ENCODE peak calls at places on chromosome 22, in six cellular contexts. K is HepG2, L is prostate gland, Y is adrenal gland, A is tibial nerve, T is uterus. R is an unnamed sample.

GRCh38 chr22:43109921-43110443 is 568 bp upstream of the BIK start:
- DNase-seq in L (no peak), T (no peak), K (no peak), A (no peak), Y (no peak), R (no peak)

GRCh38 chr22:22061085-22062077 is 78.8 kb upstream of the TOP3B start:
- DNase-seq in Y (no peak), K (peak; percentile 83), A (no peak), L (no peak), T (peak; percentile 77), R (no peak)

GRCh38 chr22:33002035-33002434 is 56.1 kb downstream of the SYN3 start:
- DNase-seq in K (no peak), A (no peak), Y (no peak), L (no peak), T (no peak), R (no peak)

GRCh38 chr22:31753005-31753633 is 700 bp upstream of the DEPDC5 start:
- DNase-seq in K (peak; percentile 87), Y (peak; percentile 82), A (no peak), T (peak; percentile 28), L (peak; percentile 6), R (peak; percentile 57)

GRCh38 chr22:47090591-47091240 is 328.3 kb downstream of the TBC1D22A start:
- DNase-seq in T (peak; percentile 44), Y (peak; percentile 64), A (no peak), K (no peak), L (no peak), R (no peak)

GRCh38 chr22:17120281-17120680 is 879 bp downstream of the TMEM121B start:
- DNase-seq in A (no peak), Y (no peak), L (peak; percentile 55), T (no peak), K (no peak), R (peak; percentile 55)

GRCh38 chr22:22871536-22872278 is 15.9 kb upstream of the IGLL5 start:
- DNase-seq in Y (peak; percentile 4), K (no peak), T (no peak), A (no peak), L (no peak), R (no peak)

GRCh38 chr22:29166180-29166579 is 39.5 kb upstream of the EMID1 start:
- DNase-seq in T (no peak), L (no peak), Y (no peak), K (no peak), A (no peak), R (no peak)

GRCh38 chr22:50276143-50276542 is 6.0 kb upstream of the MAPK11 start:
- DNase-seq in A (no peak), L (peak; percentile 57), K (peak; percentile 16), T (no peak), Y (peak; percentile 79), R (peak; percentile 93)

GRCh38 chr22:31883989-31884388 is 60.3 kb upstream of the YWHAH start:
- DNase-seq in K (no peak), A (no peak), L (no peak), Y (no peak), T (no peak), R (no peak)

GRCh38 chr22:44697423-44698179 is 4.4 kb upstream of the PRR5 start:
- DNase-seq in Y (peak; percentile 87), L (peak; percentile 70), A (peak; percentile 69), K (peak; percentile 45), T (peak; percentile 76), R (peak; percentile 93)

GRCh38 chr22:47162865-47163264 is 400.4 kb downstream of the TBC1D22A start:
- DNase-seq in Y (peak; percentile 41), T (peak; percentile 9), L (no peak), K (no peak), A (peak; percentile 3), R (peak; percentile 30)

DNA sequence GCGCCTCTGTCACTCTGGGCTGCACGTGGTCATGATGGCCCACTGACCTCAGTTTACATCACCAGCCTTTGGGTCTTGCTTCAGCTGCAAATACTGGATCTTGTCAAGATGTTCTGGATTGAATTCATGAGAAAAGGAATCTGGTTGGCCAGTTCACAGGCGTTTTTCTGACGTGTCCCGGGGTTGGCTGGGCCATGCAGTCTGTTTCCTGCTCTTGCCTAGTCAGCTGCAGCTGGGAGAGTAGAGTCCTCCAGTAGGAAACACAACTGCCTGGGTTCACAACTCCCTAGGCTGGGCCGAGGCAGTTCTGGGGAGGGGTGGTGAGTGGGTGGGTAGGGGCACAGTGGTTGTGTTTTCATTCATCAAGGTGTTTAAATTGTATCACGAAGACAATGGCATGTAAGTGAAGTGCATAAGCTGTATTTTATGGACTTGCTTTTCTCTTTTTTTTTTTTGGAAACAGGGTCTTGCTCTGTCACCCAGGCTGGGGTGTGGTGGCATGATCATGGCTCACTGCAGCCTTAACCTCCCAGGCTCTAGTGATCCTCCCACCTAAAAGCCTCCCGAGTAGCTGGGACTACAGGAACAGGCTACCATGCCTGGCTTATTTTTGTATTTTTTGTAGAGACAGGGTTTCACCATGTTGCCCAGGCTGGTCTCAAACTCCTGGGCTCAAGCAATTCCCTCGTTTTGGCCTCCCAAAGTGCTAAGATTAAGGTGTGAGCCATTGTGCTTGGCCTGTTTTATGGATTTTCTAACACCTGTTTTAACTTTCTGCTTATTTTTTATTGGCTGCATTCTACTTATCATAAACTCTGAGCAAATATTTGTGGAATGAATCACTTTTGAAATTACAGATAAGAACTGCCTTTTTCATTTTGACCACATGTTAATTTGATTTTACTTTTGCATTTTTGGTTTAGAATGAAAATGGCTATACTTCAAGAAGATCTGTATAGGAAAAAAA is 54.0 kb upstream of the PITPNB start:
- DNase-seq in T (no peak), A (no peak), L (no peak), Y (no peak), K (no peak), R (no peak)
- H3K27ac ChIP-seq in T (no peak overlapping the region), A (no peak overlapping the region), L (no peak overlapping the region), Y (peak overlapping the region; percentile 41), K (no peak overlapping the region), R (no peak overlapping the region)

GRCh38 chr22:20192972-20193760 is 42.3 kb upstream of the CCDC188 start:
- DNase-seq in Y (no peak), L (no peak), A (no peak), T (no peak), K (no peak), R (no peak)
- TF ChIP-seq CTCF in Y (no peak), L (no peak), A (no peak), T (no peak), K (no peak), R (no peak)

GRCh38 chr22:38176170-38176741 is 5.4 kb downstream of the PLA2G6 start:
- DNase-seq in A (peak; percentile 43), K (no peak), Y (peak; percentile 92), T (peak; percentile 77), L (peak; percentile 73), R (no peak)
- TF ChIP-seq POLR2A in A (no peak), K (no peak), Y (no peak), T (no peak), L (no peak), R (no peak)

GRCh38 chr22:36445158-36445668 is 36.2 kb downstream of the TXN2 start:
- DNase-seq in L (no peak), Y (peak; percentile 72), T (peak; percentile 68), A (no peak), K (peak; percentile 47), R (no peak)
- H3K27ac ChIP-seq in L (peak overlapping the region; percentile 49), Y (no peak overlapping the region), T (peak overlapping the region; percentile 56), A (peak overlapping the region; percentile 0), K (no peak overlapping the region), R (peak overlapping the region; percentile 47)

GRCh38 chr22:24146190-24146616 is 35.1 kb upstream of the SUSD2 start:
- DNase-seq in L (peak; percentile 34), K (peak; percentile 80), Y (no peak), A (no peak), T (peak; percentile 66), R (peak; percentile 90)
- TF ChIP-seq CTCF in L (no peak), K (peak; percentile 38), Y (no peak), A (no peak), T (no peak), R (peak; percentile 17)

DNA sequence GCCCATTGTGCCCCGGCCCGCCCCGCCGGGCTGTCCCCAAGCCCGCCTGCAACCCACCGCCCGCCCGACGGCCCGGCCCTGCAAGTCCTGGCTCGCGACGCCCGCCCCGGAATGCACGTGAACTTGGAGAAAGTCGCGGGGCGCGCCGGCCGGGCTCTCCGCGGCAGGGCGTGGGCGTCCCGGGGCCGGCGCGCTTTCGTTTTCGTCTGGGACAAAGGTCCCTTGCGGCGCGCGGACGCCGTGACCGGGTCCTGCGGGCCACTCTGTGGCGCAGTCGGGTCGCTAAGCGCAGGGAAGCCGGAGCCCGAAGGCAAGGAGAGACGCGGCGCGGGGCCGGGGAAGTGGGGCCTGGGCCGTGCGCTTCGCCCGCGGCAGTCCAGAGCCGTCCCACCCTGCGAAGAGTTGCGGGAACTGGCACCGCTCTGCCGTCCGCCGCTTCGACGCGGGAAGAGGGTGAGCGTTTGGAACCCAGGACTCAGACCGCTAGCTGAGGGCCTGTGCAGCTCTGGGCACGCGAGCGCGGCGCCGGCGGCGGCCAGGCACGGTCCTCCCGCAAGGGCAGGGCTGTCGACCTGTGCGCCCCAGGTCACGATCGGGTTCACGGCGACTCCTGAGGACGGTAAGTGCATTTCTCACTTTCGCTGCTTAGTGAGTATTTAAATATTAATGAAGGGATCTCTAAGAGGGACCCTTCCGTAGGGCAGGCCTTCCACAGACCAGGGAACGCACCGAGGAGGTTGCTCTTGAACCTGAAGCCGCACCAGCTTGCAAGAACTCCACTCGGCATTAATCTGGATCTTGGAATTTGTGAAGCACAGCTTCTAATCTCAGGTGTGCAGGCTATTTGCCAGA is 78.1 kb upstream of the PPARA start:
- DNase-seq in K (no peak), T (peak; percentile 47), Y (peak; percentile 80), L (no peak), A (peak; percentile 44), R (no peak)
- TF ChIP-seq POLR2A in K (no peak), T (no peak), Y (peak; percentile 35), L (no peak), A (no peak), R (peak; percentile 84)

GRCh38 chr22:36014539-36015072 is 14.0 kb downstream of the RBFOX2 start:
- DNase-seq in A (no peak), K (no peak), Y (no peak), L (no peak), T (no peak), R (no peak)
- H3K27ac ChIP-seq in A (peak overlapping the region; percentile 20), K (no peak overlapping the region), Y (no peak overlapping the region), L (no peak overlapping the region), T (no peak overlapping the region), R (no peak overlapping the region)

GRCh38 chr22:39731881-39732555 is 161.5 kb downstream of the CACNA1I start:
- DNase-seq in A (no peak), K (no peak), T (no peak), Y (no peak), L (no peak), R (no peak)
- TF ChIP-seq CTCF in A (no peak), K (no peak), T (no peak), Y (no peak), L (no peak), R (no peak)

DNA sequence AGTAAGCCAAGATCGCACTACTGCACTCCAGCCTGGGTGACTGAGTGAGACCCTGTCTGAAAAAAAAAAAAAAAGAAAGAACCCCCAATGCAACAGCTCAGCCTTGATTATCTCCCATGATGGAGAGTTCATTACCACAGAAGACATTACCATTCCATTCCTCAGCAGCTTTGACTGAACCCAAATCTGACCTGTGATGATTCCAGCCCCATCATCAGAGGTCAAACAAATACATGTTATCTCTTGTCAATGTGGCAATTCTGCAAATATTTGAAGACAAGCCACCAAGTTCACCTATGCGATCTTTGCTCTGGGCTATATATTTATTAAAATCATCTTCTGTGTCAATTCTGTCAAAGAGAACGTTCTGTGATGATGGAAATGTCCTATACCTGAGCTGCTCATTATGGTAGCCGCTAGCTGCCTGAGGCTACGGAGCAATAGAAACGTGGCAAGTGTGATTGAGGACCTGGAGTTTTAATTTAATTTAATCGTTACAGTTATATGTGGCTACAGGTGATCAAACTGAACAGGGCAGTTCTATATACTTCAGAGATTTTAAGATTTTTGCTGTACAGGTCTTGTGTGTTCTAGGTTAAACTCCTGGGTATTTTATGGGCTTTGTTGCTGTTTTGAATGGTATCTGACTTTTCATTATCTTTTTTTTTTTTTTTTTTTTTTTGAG is 7.9 kb downstream of the SEC14L4 start:
- DNase-seq in L (no peak), Y (no peak), A (no peak), T (no peak), K (peak; percentile 69), R (no peak)
- TF ChIP-seq POLR2A in L (no peak), Y (no peak), A (no peak), T (no peak), K (no peak), R (no peak)